ENCODE peak calls at places on chromosomes 11 and 22, in ten cellular contexts. N is CD14-positive monocyte, S is NCI-H510A, F is frontal cortex, V is mammary epithelial cell, G is foreskin keratinocyte, A is AG04450, X is activated T-helper 1 cell treated with Interleukin-2 at 50 U/mL for 16 hours, O is cardiac fibroblast, H is NCI-H1105. L is an unnamed sample.

GRCh38 chr22:22893891-22894739 is 6.5 kb downstream of the IGLL5 start:
- DNase-seq in N (peak), S (no peak), O (no peak), V (no peak), X (no peak), F (no peak), H (no peak), G (no peak), A (no peak), L (no peak)

GRCh38 chr11:124409906-124410305 is 11.1 kb upstream of the OR8B3 start:
- DNase-seq in V (no peak), N (no peak), H (no peak), F (no peak), S (no peak), O (no peak), G (no peak), X (no peak), A (no peak), L (no peak)

GRCh38 chr11:33835143-33835878 is 56.6 kb downstream of the LMO2 start:
- DNase-seq in O (peak), V (peak), H (no peak), G (peak), X (no peak), A (peak), N (no peak), S (no peak), F (no peak), L (no peak)

GRCh38 chr22:38873469-38874411 is 1.7 kb upstream of the CBX6 start:
- DNase-seq in S (peak), N (peak), V (peak), F (no peak), X (peak), H (peak), O (no peak), A (no peak), G (peak), L (no peak)

GRCh38 chr11:64814712-64815187 is 4.4 kb upstream of the MEN1 start:
- DNase-seq in H (no peak), A (no peak), N (no peak), V (no peak), O (no peak), F (no peak), S (no peak), G (no peak), X (no peak), L (no peak)

GRCh38 chr11:121119444-121119843 is 18.4 kb downstream of the TECTA start:
- DNase-seq in V (no peak), O (no peak), S (no peak), H (no peak), N (no peak), G (no peak), X (no peak), A (no peak), F (no peak), L (no peak)

GRCh38 chr11:22685111-22685510 is 18.7 kb downstream of the GAS2 start:
- DNase-seq in X (no peak), O (no peak), N (no peak), G (no peak), F (no peak), H (no peak), S (no peak), A (no peak), V (no peak), L (no peak)

GRCh38 chr22:37177221-37177620 is 10.8 kb downstream of the C1QTNF6 start:
- DNase-seq in A (no peak), N (peak), S (no peak), V (no peak), X (no peak), H (no peak), O (no peak), F (no peak), G (no peak), L (no peak)

GRCh38 chr11:9530901-9531625 is 42.4 kb upstream of the WEE1 start:
- DNase-seq in X (no peak), O (no peak), S (no peak), F (no peak), A (no peak), N (no peak), H (no peak), G (no peak), V (no peak), L (no peak)

GRCh38 chr11:108732395-108732794 is 67.5 kb downstream of the DDX10 start:
- DNase-seq in A (no peak), V (no peak), S (peak), N (no peak), F (no peak), O (no peak), H (peak), G (no peak), X (no peak), L (no peak)

GRCh38 chr11:65181569-65182257 is at the start of gene CAPN1:
- DNase-seq in V (peak), F (peak), O (peak), N (peak), G (peak), X (peak), H (peak), S (peak), A (peak), L (no peak)

GRCh38 chr22:19663821-19664325 is 50.4 kb upstream of the SEPTIN5 start:
- DNase-seq in H (no peak), O (peak), A (no peak), G (no peak), X (no peak), V (no peak), N (no peak), S (peak), F (no peak), L (no peak)

GRCh38 chr22:31044262-31044861 is 36.8 kb upstream of the SMTN start:
- DNase-seq in F (no peak), O (peak), S (no peak), G (no peak), V (no peak), X (no peak), N (no peak), A (peak), H (no peak), L (no peak)

GRCh38 chr11:73306069-73306468 is 2.0 kb upstream of the ARHGEF17 start:
- DNase-seq in A (no peak), F (no peak), X (no peak), V (no peak), G (no peak), H (no peak), S (no peak), O (no peak), N (no peak), L (no peak)

GRCh38 chr11:9616042-9616640 is 42.7 kb downstream of the WEE1 start:
- DNase-seq in N (no peak), F (no peak), S (no peak), A (no peak), O (peak), G (no peak), X (no peak), V (no peak), H (no peak), L (no peak)

GRCh38 chr11:33532257-33532656 is 168.4 kb downstream of the C11orf91 start:
- DNase-seq in F (no peak), V (no peak), A (no peak), G (no peak), X (no peak), S (no peak), H (no peak), O (no peak), N (no peak), L (no peak)

GRCh38 chr11:33545941-33546340 is 154.7 kb downstream of the C11orf91 start:
- DNase-seq in S (no peak), A (no peak), H (no peak), G (no peak), X (no peak), O (peak), V (no peak), N (no peak), F (no peak), L (no peak)

GRCh38 chr11:58927393-58928081 is 11.8 kb upstream of the GLYATL1 start:
- DNase-seq in X (no peak), N (no peak), V (no peak), G (no peak), A (peak), O (no peak), S (no peak), F (no peak), H (no peak), L (no peak)

GRCh38 chr11:121887564-121887963 is 228.5 kb downstream of the BLID start:
- DNase-seq in N (peak), S (no peak), F (no peak), V (no peak), A (no peak), X (no peak), O (no peak), H (no peak), G (no peak), L (no peak)

GRCh38 chr11:108807262-108807661 is 142.4 kb downstream of the DDX10 start:
- DNase-seq in H (no peak), O (no peak), F (no peak), V (no peak), S (no peak), A (no peak), N (no peak), G (no peak), X (no peak), L (no peak)

GRCh38 chr22:40396882-40397281 is 26.5 kb downstream of the SGSM3 start:
- DNase-seq in N (no peak), F (no peak), S (peak), G (peak), V (peak), H (peak), X (no peak), A (peak), O (peak), L (peak)

GRCh38 chr11:122632178-122632824 is 23.2 kb upstream of the UBASH3B start:
- DNase-seq in A (no peak), N (no peak), V (peak), X (no peak), F (no peak), G (peak), H (no peak), S (no peak), O (no peak), L (no peak)